ENCODE peak calls at places on chromosomes 6 and 20, in nine cellular contexts. One of them, this sample, is unnamed.

GRCh38 chr6:31402324-31403282 is 792 bp upstream of the MICA start:
- DNase-seq in NB4: no peak
- DNase-seq in OCI-LY7: peak; percentile 54
- DNase-seq in GM12865: peak; percentile 47
- DNase-seq in upper lobe of left lung: no peak
- DNase-seq in neural progenitor cell: no peak
- DNase-seq in stomach: peak; percentile 37
- DNase-seq in HepG2: no peak
- DNase-seq in IMR-90: no peak
- DNase-seq in this sample: no peak

GRCh38 chr6:41519748-41520699 is 26.2 kb upstream of the FOXP4 start:
- DNase-seq in upper lobe of left lung: peak; percentile 38
- DNase-seq in NB4: no peak
- DNase-seq in IMR-90: no peak
- DNase-seq in HepG2: peak; percentile 97
- DNase-seq in neural progenitor cell: no peak
- DNase-seq in GM12865: no peak
- DNase-seq in stomach: peak; percentile 89
- DNase-seq in OCI-LY7: no peak
- DNase-seq in this sample: no peak

GRCh38 chr20:50649587-50649986 is 41.8 kb downstream of the RIPOR3 start:
- DNase-seq in upper lobe of left lung: no peak
- DNase-seq in stomach: no peak
- DNase-seq in OCI-LY7: no peak
- DNase-seq in HepG2: no peak
- DNase-seq in neural progenitor cell: no peak
- DNase-seq in IMR-90: no peak
- DNase-seq in NB4: no peak
- DNase-seq in GM12865: no peak
- DNase-seq in this sample: no peak

GRCh38 chr6:106159531-106159940 is 73.4 kb downstream of the PRDM1 start:
- DNase-seq in NB4: no peak
- DNase-seq in HepG2: no peak
- DNase-seq in neural progenitor cell: no peak
- DNase-seq in stomach: no peak
- DNase-seq in GM12865: no peak
- DNase-seq in upper lobe of left lung: peak; percentile 30
- DNase-seq in IMR-90: peak; percentile 93
- DNase-seq in OCI-LY7: no peak
- DNase-seq in this sample: no peak

GRCh38 chr20:56676001-56676400 is 46.9 kb downstream of the TFAP2C start:
- DNase-seq in neural progenitor cell: no peak
- DNase-seq in NB4: peak; percentile 18
- DNase-seq in GM12865: no peak
- DNase-seq in IMR-90: no peak
- DNase-seq in upper lobe of left lung: no peak
- DNase-seq in stomach: no peak
- DNase-seq in HepG2: no peak
- DNase-seq in OCI-LY7: peak; percentile 16
- DNase-seq in this sample: no peak

GRCh38 chr20:37011147-37011546 is 59.6 kb upstream of the SAMHD1 start:
- DNase-seq in GM12865: no peak
- DNase-seq in HepG2: no peak
- DNase-seq in upper lobe of left lung: no peak
- DNase-seq in NB4: no peak
- DNase-seq in OCI-LY7: no peak
- DNase-seq in stomach: no peak
- DNase-seq in IMR-90: no peak
- DNase-seq in neural progenitor cell: no peak
- DNase-seq in this sample: no peak

GRCh38 chr20:50142812-50143211 is 10.7 kb downstream of the PEDS1 start:
- DNase-seq in GM12865: no peak
- DNase-seq in HepG2: no peak
- DNase-seq in neural progenitor cell: no peak
- DNase-seq in stomach: no peak
- DNase-seq in IMR-90: no peak
- DNase-seq in NB4: no peak
- DNase-seq in upper lobe of left lung: no peak
- DNase-seq in OCI-LY7: no peak
- DNase-seq in this sample: no peak

GRCh38 chr6:34157851-34158250 is 12.0 kb upstream of the GRM4 start:
- DNase-seq in neural progenitor cell: no peak
- DNase-seq in OCI-LY7: no peak
- DNase-seq in upper lobe of left lung: no peak
- DNase-seq in GM12865: no peak
- DNase-seq in stomach: no peak
- DNase-seq in NB4: peak; percentile 8
- DNase-seq in HepG2: no peak
- DNase-seq in IMR-90: no peak
- DNase-seq in this sample: no peak

GRCh38 chr6:138105880-138106664 is 1.1 kb downstream of the PERP start:
- DNase-seq in neural progenitor cell: peak; percentile 84
- DNase-seq in NB4: no peak
- DNase-seq in stomach: no peak
- DNase-seq in OCI-LY7: no peak
- DNase-seq in HepG2: peak; percentile 63
- DNase-seq in GM12865: no peak
- DNase-seq in upper lobe of left lung: no peak
- DNase-seq in IMR-90: peak; percentile 15
- DNase-seq in this sample: no peak

GRCh38 chr6:138107752-138108592 is 753 bp upstream of the PERP start:
- DNase-seq in GM12865: no peak
- DNase-seq in NB4: no peak
- DNase-seq in OCI-LY7: no peak
- DNase-seq in neural progenitor cell: peak; percentile 34
- DNase-seq in HepG2: peak; percentile 73
- DNase-seq in upper lobe of left lung: no peak
- DNase-seq in stomach: peak; percentile 70
- DNase-seq in IMR-90: no peak
- DNase-seq in this sample: peak; percentile 46

GRCh38 chr6:138105446-138105845 is 1.8 kb downstream of the PERP start:
- DNase-seq in IMR-90: no peak
- DNase-seq in NB4: no peak
- DNase-seq in HepG2: peak; percentile 70
- DNase-seq in upper lobe of left lung: no peak
- DNase-seq in GM12865: no peak
- DNase-seq in stomach: no peak
- DNase-seq in neural progenitor cell: peak; percentile 26
- DNase-seq in OCI-LY7: no peak
- DNase-seq in this sample: peak; percentile 36

GRCh38 chr6:138106665-138107077 is 548 bp downstream of the PERP start:
- DNase-seq in IMR-90: no peak
- DNase-seq in neural progenitor cell: no peak
- DNase-seq in OCI-LY7: no peak
- DNase-seq in HepG2: no peak
- DNase-seq in stomach: no peak
- DNase-seq in GM12865: no peak
- DNase-seq in NB4: no peak
- DNase-seq in upper lobe of left lung: no peak
- DNase-seq in this sample: no peak

GRCh38 chr6:138107078-138107751 is at the start of gene PERP:
- DNase-seq in NB4: peak; percentile 78
- DNase-seq in neural progenitor cell: peak; percentile 79
- DNase-seq in upper lobe of left lung: peak; percentile 94
- DNase-seq in HepG2: peak; percentile 68
- DNase-seq in IMR-90: peak; percentile 38
- DNase-seq in OCI-LY7: no peak
- DNase-seq in stomach: peak; percentile 86
- DNase-seq in GM12865: peak; percentile 26
- DNase-seq in this sample: peak; percentile 83
- TF ChIP-seq CTCF in NB4: no peak
- TF ChIP-seq CTCF in neural progenitor cell: no peak
- TF ChIP-seq CTCF in upper lobe of left lung: peak; percentile 12
- TF ChIP-seq CTCF in HepG2: peak; percentile 57
- TF ChIP-seq CTCF in IMR-90: no peak
- TF ChIP-seq CTCF in OCI-LY7: no peak
- TF ChIP-seq CTCF in stomach: no peak
- TF ChIP-seq CTCF in GM12865: no peak
- TF ChIP-seq CTCF in this sample: no peak

GRCh38 chr6:125747589-125748533 is 1.6 kb upstream of the HEY2 start:
- DNase-seq in OCI-LY7: peak; percentile 29
- DNase-seq in HepG2: no peak
- DNase-seq in upper lobe of left lung: peak; percentile 90
- DNase-seq in GM12865: peak; percentile 22
- DNase-seq in neural progenitor cell: peak; percentile 69
- DNase-seq in IMR-90: no peak
- DNase-seq in stomach: peak; percentile 45
- DNase-seq in NB4: peak; percentile 36
- DNase-seq in this sample: peak; percentile 26

GRCh38 chr6:125746019-125746414 is 3.4 kb upstream of the HEY2 start:
- DNase-seq in stomach: no peak
- DNase-seq in HepG2: no peak
- DNase-seq in neural progenitor cell: peak; percentile 25
- DNase-seq in NB4: no peak
- DNase-seq in GM12865: no peak
- DNase-seq in OCI-LY7: no peak
- DNase-seq in IMR-90: no peak
- DNase-seq in upper lobe of left lung: no peak
- DNase-seq in this sample: no peak

GRCh38 chr6:125745281-125746018 is 4.0 kb upstream of the HEY2 start:
- DNase-seq in stomach: no peak
- DNase-seq in upper lobe of left lung: no peak
- DNase-seq in neural progenitor cell: peak; percentile 33
- DNase-seq in OCI-LY7: no peak
- DNase-seq in NB4: no peak
- DNase-seq in IMR-90: no peak
- DNase-seq in HepG2: no peak
- DNase-seq in GM12865: no peak
- DNase-seq in this sample: no peak

GRCh38 chr6:125748534-125749111 is 809 bp upstream of the HEY2 start:
- DNase-seq in HepG2: peak; percentile 12
- DNase-seq in upper lobe of left lung: no peak
- DNase-seq in neural progenitor cell: peak; percentile 29
- DNase-seq in GM12865: no peak
- DNase-seq in IMR-90: peak; percentile 10
- DNase-seq in stomach: no peak
- DNase-seq in OCI-LY7: no peak
- DNase-seq in NB4: peak; percentile 43
- DNase-seq in this sample: no peak

DNA sequence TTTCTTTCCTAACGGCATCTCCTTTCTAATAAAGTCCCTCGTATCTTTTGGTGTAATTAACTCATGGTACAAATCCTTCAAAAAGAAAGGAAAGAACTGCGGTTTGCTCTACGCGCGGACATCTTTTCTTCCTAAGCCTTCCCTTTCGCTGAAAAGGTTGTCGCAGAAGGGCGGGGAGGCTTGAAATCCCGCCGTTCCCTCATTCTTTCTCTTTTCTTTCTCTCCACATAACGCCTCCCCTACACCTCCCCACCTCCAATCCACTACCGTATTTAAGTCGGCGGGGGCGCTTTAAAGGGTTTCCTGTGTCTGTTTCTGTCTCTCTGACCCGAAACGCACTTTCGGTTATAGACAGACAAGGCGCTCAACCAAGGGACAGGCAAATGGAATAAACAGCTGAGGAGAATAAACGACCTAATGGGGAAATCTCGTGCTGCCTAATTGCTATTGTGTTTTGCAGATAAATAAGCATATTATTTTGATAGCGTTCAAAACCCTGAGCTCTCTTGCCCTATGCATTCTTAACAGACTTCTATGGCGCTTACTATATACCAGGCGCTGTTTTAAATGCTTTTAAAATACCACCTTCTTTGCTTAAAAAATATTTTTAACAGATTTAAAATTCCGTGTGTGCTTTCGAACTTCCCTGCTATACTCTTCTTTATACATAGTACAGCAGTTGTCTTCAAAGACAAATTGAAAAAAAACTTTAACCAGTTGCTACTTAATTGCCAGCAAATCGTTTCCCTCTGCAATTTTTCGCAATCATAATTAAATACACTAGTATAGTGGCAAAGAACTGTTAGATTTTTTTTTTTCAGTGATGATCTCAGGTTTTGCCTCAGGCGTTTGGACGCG is 2.5 kb upstream of the HEY2 start:
- DNase-seq in GM12865: peak; percentile 80
- DNase-seq in IMR-90: peak; percentile 39
- DNase-seq in upper lobe of left lung: no peak
- DNase-seq in HepG2: peak; percentile 59
- DNase-seq in neural progenitor cell: peak; percentile 93
- DNase-seq in NB4: peak; percentile 87
- DNase-seq in OCI-LY7: peak; percentile 61
- DNase-seq in stomach: peak; percentile 60
- DNase-seq in this sample: no peak
- TF ChIP-seq CTCF in GM12865: no peak
- TF ChIP-seq CTCF in IMR-90: no peak
- TF ChIP-seq CTCF in upper lobe of left lung: no peak
- TF ChIP-seq CTCF in HepG2: peak; percentile 22
- TF ChIP-seq CTCF in neural progenitor cell: no peak
- TF ChIP-seq CTCF in NB4: no peak
- TF ChIP-seq CTCF in OCI-LY7: no peak
- TF ChIP-seq CTCF in stomach: no peak
- TF ChIP-seq CTCF in this sample: no peak

DNA sequence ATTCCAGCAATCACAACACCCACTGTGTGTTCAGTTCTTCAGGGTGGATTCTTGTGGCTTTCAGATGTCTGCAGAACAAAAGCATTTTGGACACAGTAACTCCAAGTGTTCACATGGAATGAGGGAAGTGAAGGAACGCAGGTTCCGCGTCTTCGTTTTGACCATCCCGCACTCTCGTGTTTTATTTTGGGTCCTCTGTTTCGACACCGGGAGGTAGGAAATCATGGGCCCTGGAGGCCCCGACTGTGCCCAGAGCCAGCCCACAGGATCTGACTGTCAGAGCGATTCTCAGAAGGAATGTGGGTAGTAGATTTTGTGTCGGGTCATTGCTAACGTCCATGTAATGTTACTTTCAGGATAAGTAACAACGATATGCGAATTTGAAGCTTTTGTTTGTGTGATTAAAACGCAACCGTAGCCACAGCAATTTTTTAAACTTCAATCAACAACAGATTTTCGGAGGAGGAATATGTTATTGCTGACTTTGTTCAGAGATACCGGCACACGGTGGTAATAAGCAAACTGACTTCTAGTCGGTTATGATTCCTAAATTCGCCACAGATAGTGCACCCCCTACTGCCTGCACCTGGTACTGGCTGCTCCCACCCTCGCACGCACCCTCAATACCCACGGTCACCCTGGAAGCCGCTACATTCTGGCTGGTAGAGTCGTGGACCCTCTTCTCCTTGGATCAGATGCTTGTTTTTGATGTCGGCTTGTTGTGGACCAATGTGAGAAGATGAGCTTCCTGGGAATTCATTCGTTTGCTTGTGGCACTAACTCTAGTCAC is 10.5 kb downstream of the NPEPL1 start:
- DNase-seq in NB4: peak; percentile 31
- DNase-seq in neural progenitor cell: no peak
- DNase-seq in IMR-90: no peak
- DNase-seq in OCI-LY7: no peak
- DNase-seq in stomach: no peak
- DNase-seq in upper lobe of left lung: no peak
- DNase-seq in GM12865: no peak
- DNase-seq in HepG2: no peak
- DNase-seq in this sample: no peak
- TF ChIP-seq CTCF in NB4: peak; percentile 50
- TF ChIP-seq CTCF in neural progenitor cell: peak; percentile 36
- TF ChIP-seq CTCF in IMR-90: no peak
- TF ChIP-seq CTCF in OCI-LY7: peak; percentile 67
- TF ChIP-seq CTCF in stomach: no peak
- TF ChIP-seq CTCF in upper lobe of left lung: peak; percentile 28
- TF ChIP-seq CTCF in GM12865: peak; percentile 12
- TF ChIP-seq CTCF in HepG2: peak; percentile 12
- TF ChIP-seq CTCF in this sample: peak; percentile 19

DNA sequence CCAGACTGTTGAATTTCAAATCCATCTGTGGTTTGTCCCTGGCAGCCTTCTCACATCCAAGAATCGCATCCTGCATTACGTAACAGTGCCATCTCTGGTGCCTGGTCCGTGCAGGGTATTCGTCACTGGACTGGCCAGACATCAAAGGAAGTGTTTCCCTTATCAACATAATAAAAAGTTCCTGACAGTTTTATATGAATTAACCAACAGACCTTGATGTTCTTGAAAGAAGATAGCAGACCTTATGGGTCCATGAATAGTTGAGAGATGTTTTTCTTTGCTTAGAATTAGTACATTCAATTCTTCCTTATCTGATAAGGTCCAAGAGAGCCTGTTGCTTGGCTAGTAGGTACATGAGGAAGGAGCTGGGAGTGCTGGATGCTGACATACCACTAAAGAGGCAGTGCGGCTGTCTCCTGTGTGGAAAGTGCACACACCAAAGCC is 77.6 kb downstream of the PHACTR2 start:
- DNase-seq in OCI-LY7: no peak
- DNase-seq in GM12865: no peak
- DNase-seq in HepG2: no peak
- DNase-seq in stomach: no peak
- DNase-seq in upper lobe of left lung: no peak
- DNase-seq in NB4: no peak
- DNase-seq in IMR-90: peak; percentile 53
- DNase-seq in neural progenitor cell: no peak
- DNase-seq in this sample: no peak
- TF ChIP-seq CTCF in OCI-LY7: no peak
- TF ChIP-seq CTCF in GM12865: no peak
- TF ChIP-seq CTCF in HepG2: no peak
- TF ChIP-seq CTCF in stomach: no peak
- TF ChIP-seq CTCF in upper lobe of left lung: no peak
- TF ChIP-seq CTCF in NB4: no peak
- TF ChIP-seq CTCF in IMR-90: no peak
- TF ChIP-seq CTCF in neural progenitor cell: no peak
- TF ChIP-seq CTCF in this sample: no peak